ENCODE peak calls at places on chromosomes 1 and 21, in seven cellular contexts. A is endodermal cell; G is stimulated activated CD8-positive, alpha-beta memory T cell treated with anti-CD3 and anti-CD28 coated beads, Interleukin-4, amount 100 ng/mL, for 1 hour; H is HEK293T; C is NCI-H1105; L is NCI-H1417; X is pancreas. Q is an unnamed sample.

GRCh38 chr1:219837274-219837993 is 90.9 kb downstream of the SLC30A10 start:
- DNase-seq in A (peak; percentile 61), G (no peak), H (peak; percentile 58), C (peak; percentile 26), L (peak; percentile 46), X (no peak), Q (peak; percentile 65)

GRCh38 chr1:231421616-231421970 is 494 bp downstream of the EGLN1 start:
- DNase-seq in A (no peak), G (no peak), H (peak; percentile 31), C (peak; percentile 3), L (peak; percentile 85), X (peak; percentile 81), Q (peak; percentile 64)

GRCh38 chr1:85447000-85447943 is 17.7 kb downstream of the DDAH1 start:
- DNase-seq in A (no peak), G (no peak), H (no peak), C (no peak), L (no peak), X (no peak), Q (no peak)

GRCh38 chr1:192889082-192889481 is 80.2 kb downstream of the RGS2 start:
- DNase-seq in A (no peak), G (no peak), H (no peak), C (no peak), L (no peak), X (no peak), Q (no peak)

GRCh38 chr1:51237714-51238403 is 1.8 kb downstream of the RNF11 start:
- DNase-seq in A (peak; percentile 61), G (no peak), H (no peak), C (no peak), L (peak; percentile 52), X (no peak), Q (no peak)

GRCh38 chr21:20419780-20420179 is 578.4 kb upstream of the NCAM2 start:
- DNase-seq in A (no peak), G (no peak), H (no peak), C (no peak), L (no peak), X (no peak), Q (no peak)

GRCh38 chr21:16837319-16837718 is 675.5 kb upstream of the CXADR start:
- DNase-seq in A (no peak), G (no peak), H (no peak), C (no peak), L (no peak), X (no peak), Q (no peak)

GRCh38 chr1:225813250-225813964 is 3.5 kb downstream of the EPHX1 start:
- DNase-seq in A (peak; percentile 67), G (no peak), H (peak; percentile 60), C (no peak), L (peak; percentile 46), X (no peak), Q (peak; percentile 46)

GRCh38 chr21:44759628-44760285 is 41.9 kb downstream of the UBE2G2 start:
- DNase-seq in A (peak; percentile 31), G (no peak), H (no peak), C (no peak), L (no peak), X (no peak), Q (no peak)

GRCh38 chr1:220487297-220487820 is 40.6 kb upstream of the MARK1 start:
- DNase-seq in A (no peak), G (no peak), H (peak; percentile 42), C (peak; percentile 61), L (peak; percentile 8), X (no peak), Q (peak; percentile 11)

GRCh38 chr1:6350416-6351088 is 43.0 kb downstream of the ACOT7 start:
- DNase-seq in A (no peak), G (no peak), H (no peak), C (peak; percentile 21), L (no peak), X (peak; percentile 96), Q (no peak)

GRCh38 chr1:161726631-161727342 is 5.4 kb downstream of the FCRLB start:
- DNase-seq in A (peak; percentile 95), G (peak; percentile 56), H (peak; percentile 85), C (peak; percentile 86), L (peak; percentile 79), X (peak; percentile 94), Q (peak; percentile 86)

GRCh38 chr1:159090566-159091546 is 14.3 kb upstream of the AIM2 start:
- DNase-seq in A (no peak), G (no peak), H (no peak), C (no peak), L (no peak), X (no peak), Q (no peak)

GRCh38 chr1:24018611-24019580 is 38.8 kb upstream of the SRSF10 start:
- DNase-seq in A (peak; percentile 75), G (no peak), H (peak; percentile 88), C (peak; percentile 4), L (no peak), X (peak; percentile 99), Q (no peak)

GRCh38 chr1:67683736-67684525 is 1.1 kb upstream of the GADD45A start:
- DNase-seq in A (peak; percentile 53), G (no peak), H (no peak), C (no peak), L (no peak), X (no peak), Q (peak; percentile 42)

Q was measured in NAMALWA.